ENCODE peak calls at places on chromosomes 6 and 20, in nine cellular contexts. One of them, this sample, is unnamed.

GRCh38 chr20:35887393-35888064 is 66.8 kb downstream of the SCAND1 start:
- DNase-seq in RWPE1: no peak
- DNase-seq in AG04450: no peak
- DNase-seq in cardiac muscle cell: no peak
- DNase-seq in B cell: no peak
- DNase-seq in fibroblast of lung: no peak
- DNase-seq in heart left ventricle: no peak
- DNase-seq in Peyer's patch: no peak
- DNase-seq in AG04449: no peak
- DNase-seq in this sample: no peak

GRCh38 chr6:170279977-170280688 is 10.7 kb downstream of the DLL1 start:
- DNase-seq in RWPE1: no peak
- DNase-seq in AG04450: no peak
- DNase-seq in fibroblast of lung: no peak
- DNase-seq in B cell: peak; percentile 58
- DNase-seq in AG04449: no peak
- DNase-seq in heart left ventricle: peak; percentile 81
- DNase-seq in cardiac muscle cell: peak; percentile 33
- DNase-seq in Peyer's patch: peak; percentile 60
- DNase-seq in this sample: peak; percentile 76

GRCh38 chr6:38570750-38571149 is 69.0 kb downstream of the BTBD9 start:
- DNase-seq in AG04450: no peak
- DNase-seq in heart left ventricle: no peak
- DNase-seq in Peyer's patch: no peak
- DNase-seq in AG04449: no peak
- DNase-seq in B cell: no peak
- DNase-seq in fibroblast of lung: no peak
- DNase-seq in cardiac muscle cell: peak; percentile 33
- DNase-seq in RWPE1: no peak
- DNase-seq in this sample: no peak

GRCh38 chr6:170516783-170517616 is 36.1 kb downstream of the PSMB1 start:
- DNase-seq in B cell: peak; percentile 33
- DNase-seq in Peyer's patch: peak; percentile 42
- DNase-seq in AG04450: peak; percentile 52
- DNase-seq in RWPE1: peak; percentile 26
- DNase-seq in heart left ventricle: no peak
- DNase-seq in AG04449: peak; percentile 31
- DNase-seq in fibroblast of lung: peak; percentile 73
- DNase-seq in cardiac muscle cell: peak; percentile 83
- DNase-seq in this sample: no peak

GRCh38 chr6:70668499-70668812 is 773 bp downstream of the SMAP1 start:
- DNase-seq in AG04450: no peak
- DNase-seq in fibroblast of lung: peak; percentile 24
- DNase-seq in AG04449: no peak
- DNase-seq in Peyer's patch: no peak
- DNase-seq in heart left ventricle: no peak
- DNase-seq in B cell: no peak
- DNase-seq in cardiac muscle cell: no peak
- DNase-seq in RWPE1: peak; percentile 35
- DNase-seq in this sample: no peak

GRCh38 chr20:62253398-62253797 is 15.1 kb downstream of the OSBPL2 start:
- DNase-seq in RWPE1: no peak
- DNase-seq in AG04450: no peak
- DNase-seq in cardiac muscle cell: no peak
- DNase-seq in heart left ventricle: no peak
- DNase-seq in B cell: no peak
- DNase-seq in fibroblast of lung: no peak
- DNase-seq in Peyer's patch: no peak
- DNase-seq in AG04449: no peak
- DNase-seq in this sample: no peak

GRCh38 chr6:168039301-168039700 is 39.7 kb downstream of the FRMD1 start:
- DNase-seq in fibroblast of lung: no peak
- DNase-seq in Peyer's patch: no peak
- DNase-seq in RWPE1: no peak
- DNase-seq in AG04449: no peak
- DNase-seq in B cell: no peak
- DNase-seq in AG04450: no peak
- DNase-seq in heart left ventricle: no peak
- DNase-seq in cardiac muscle cell: no peak
- DNase-seq in this sample: no peak

GRCh38 chr6:95364016-95364604 is 213.2 kb upstream of the MANEA start:
- DNase-seq in Peyer's patch: no peak
- DNase-seq in B cell: peak; percentile 6
- DNase-seq in RWPE1: peak; percentile 26
- DNase-seq in AG04450: no peak
- DNase-seq in cardiac muscle cell: peak; percentile 14
- DNase-seq in fibroblast of lung: peak; percentile 2
- DNase-seq in AG04449: no peak
- DNase-seq in heart left ventricle: no peak
- DNase-seq in this sample: no peak

GRCh38 chr20:62924567-62925419 is 1.5 kb downstream of the DIDO1 start:
- DNase-seq in Peyer's patch: no peak
- DNase-seq in fibroblast of lung: peak; percentile 55
- DNase-seq in B cell: no peak
- DNase-seq in cardiac muscle cell: peak; percentile 39
- DNase-seq in RWPE1: peak; percentile 76
- DNase-seq in AG04449: no peak
- DNase-seq in AG04450: no peak
- DNase-seq in heart left ventricle: no peak
- DNase-seq in this sample: no peak

GRCh38 chr6:167993169-167993568 is 4.3 kb upstream of the KIF25 start:
- DNase-seq in AG04449: no peak
- DNase-seq in cardiac muscle cell: peak; percentile 23
- DNase-seq in heart left ventricle: peak; percentile 79
- DNase-seq in AG04450: no peak
- DNase-seq in Peyer's patch: no peak
- DNase-seq in fibroblast of lung: no peak
- DNase-seq in RWPE1: no peak
- DNase-seq in B cell: no peak
- DNase-seq in this sample: peak; percentile 71

GRCh38 chr6:163863565-163863964 is 449.0 kb downstream of the QKI start:
- DNase-seq in AG04450: no peak
- DNase-seq in fibroblast of lung: no peak
- DNase-seq in B cell: no peak
- DNase-seq in heart left ventricle: no peak
- DNase-seq in cardiac muscle cell: no peak
- DNase-seq in RWPE1: no peak
- DNase-seq in AG04449: no peak
- DNase-seq in Peyer's patch: no peak
- DNase-seq in this sample: no peak

GRCh38 chr6:25788305-25788922 is 33.9 kb downstream of the SLC17A4 start:
- DNase-seq in RWPE1: peak; percentile 33
- DNase-seq in B cell: peak; percentile 7
- DNase-seq in heart left ventricle: no peak
- DNase-seq in Peyer's patch: peak; percentile 46
- DNase-seq in AG04450: peak; percentile 13
- DNase-seq in AG04449: peak; percentile 7
- DNase-seq in cardiac muscle cell: peak; percentile 75
- DNase-seq in fibroblast of lung: peak; percentile 10
- DNase-seq in this sample: no peak

GRCh38 chr6:121309768-121310473 is 24.4 kb downstream of the TBC1D32 start:
- DNase-seq in B cell: no peak
- DNase-seq in AG04449: peak; percentile 59
- DNase-seq in cardiac muscle cell: peak; percentile 77
- DNase-seq in Peyer's patch: no peak
- DNase-seq in fibroblast of lung: peak; percentile 76
- DNase-seq in heart left ventricle: no peak
- DNase-seq in AG04450: peak; percentile 26
- DNase-seq in RWPE1: peak; percentile 27
- DNase-seq in this sample: no peak

GRCh38 chr6:85041376-85041775 is 277.0 kb upstream of the TBX18 start:
- DNase-seq in AG04449: no peak
- DNase-seq in B cell: no peak
- DNase-seq in cardiac muscle cell: peak; percentile 28
- DNase-seq in Peyer's patch: no peak
- DNase-seq in AG04450: no peak
- DNase-seq in heart left ventricle: no peak
- DNase-seq in fibroblast of lung: no peak
- DNase-seq in RWPE1: no peak
- DNase-seq in this sample: no peak

GRCh38 chr6:139240161-139241010 is 51.4 kb downstream of the TXLNB start:
- DNase-seq in AG04449: peak; percentile 78
- DNase-seq in AG04450: peak; percentile 89
- DNase-seq in B cell: no peak
- DNase-seq in RWPE1: no peak
- DNase-seq in fibroblast of lung: peak; percentile 90
- DNase-seq in Peyer's patch: no peak
- DNase-seq in cardiac muscle cell: peak; percentile 76
- DNase-seq in heart left ventricle: no peak
- DNase-seq in this sample: no peak

GRCh38 chr6:26141378-26141901 is 54.2 kb downstream of the HFE start:
- DNase-seq in AG04449: no peak
- DNase-seq in fibroblast of lung: no peak
- DNase-seq in heart left ventricle: no peak
- DNase-seq in RWPE1: no peak
- DNase-seq in Peyer's patch: no peak
- DNase-seq in AG04450: no peak
- DNase-seq in B cell: no peak
- DNase-seq in cardiac muscle cell: peak; percentile 33
- DNase-seq in this sample: no peak

GRCh38 chr6:9848094-9848493 is 566.8 kb downstream of the TFAP2A start:
- DNase-seq in cardiac muscle cell: no peak
- DNase-seq in RWPE1: peak; percentile 36
- DNase-seq in AG04450: no peak
- DNase-seq in fibroblast of lung: no peak
- DNase-seq in heart left ventricle: no peak
- DNase-seq in AG04449: no peak
- DNase-seq in Peyer's patch: no peak
- DNase-seq in B cell: no peak
- DNase-seq in this sample: no peak

GRCh38 chr20:33773412-33774089 is 37.6 kb upstream of the CHMP4B start:
- DNase-seq in Peyer's patch: no peak
- DNase-seq in AG04450: no peak
- DNase-seq in heart left ventricle: no peak
- DNase-seq in fibroblast of lung: no peak
- DNase-seq in B cell: peak; percentile 58
- DNase-seq in RWPE1: no peak
- DNase-seq in cardiac muscle cell: no peak
- DNase-seq in AG04449: no peak
- DNase-seq in this sample: no peak

DNA sequence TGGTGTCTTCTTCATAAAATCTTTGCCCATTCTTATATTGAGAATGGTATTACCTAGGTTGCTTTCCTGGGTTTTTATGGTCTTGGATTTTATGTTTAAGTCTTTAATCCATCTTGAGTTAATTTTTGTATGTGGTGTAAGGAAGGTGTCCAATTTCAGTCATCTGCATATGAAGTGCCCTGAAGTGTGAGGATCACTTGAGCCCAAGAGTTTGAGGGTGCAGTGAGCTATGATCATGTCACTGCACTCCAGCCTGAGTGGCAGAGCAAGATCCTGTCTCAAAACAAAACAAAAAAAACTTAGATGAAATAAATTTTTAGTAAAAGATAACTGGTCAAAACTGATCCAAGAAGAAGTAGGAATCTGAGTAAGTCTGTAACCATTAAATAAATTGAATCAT is 215.4 kb downstream of the TBC1D7 start:
- DNase-seq in cardiac muscle cell: no peak
- DNase-seq in Peyer's patch: no peak
- DNase-seq in fibroblast of lung: no peak
- DNase-seq in AG04450: no peak
- DNase-seq in heart left ventricle: no peak
- DNase-seq in AG04449: no peak
- DNase-seq in B cell: no peak
- DNase-seq in RWPE1: no peak
- DNase-seq in this sample: no peak
- TF ChIP-seq CTCF in cardiac muscle cell: no peak
- TF ChIP-seq CTCF in Peyer's patch: no peak
- TF ChIP-seq CTCF in fibroblast of lung: no peak
- TF ChIP-seq CTCF in AG04450: no peak
- TF ChIP-seq CTCF in heart left ventricle: no peak
- TF ChIP-seq CTCF in AG04449: no peak
- TF ChIP-seq CTCF in B cell: no peak
- TF ChIP-seq CTCF in RWPE1: no peak
- TF ChIP-seq CTCF in this sample: no peak

GRCh38 chr6:73580247-73581149 is 59.7 kb upstream of the EEF1A1 start:
- DNase-seq in heart left ventricle: peak; percentile 83
- DNase-seq in AG04449: peak; percentile 92
- DNase-seq in fibroblast of lung: peak; percentile 98
- DNase-seq in RWPE1: peak; percentile 86
- DNase-seq in cardiac muscle cell: peak; percentile 97
- DNase-seq in Peyer's patch: peak; percentile 63
- DNase-seq in B cell: peak; percentile 55
- DNase-seq in AG04450: peak; percentile 94
- DNase-seq in this sample: peak; percentile 86
- TF ChIP-seq CTCF in heart left ventricle: peak; percentile 56
- TF ChIP-seq CTCF in AG04449: peak; percentile 50
- TF ChIP-seq CTCF in fibroblast of lung: peak; percentile 28
- TF ChIP-seq CTCF in RWPE1: peak; percentile 54
- TF ChIP-seq CTCF in cardiac muscle cell: peak; percentile 54
- TF ChIP-seq CTCF in Peyer's patch: peak; percentile 32
- TF ChIP-seq CTCF in B cell: peak; percentile 24
- TF ChIP-seq CTCF in AG04450: peak; percentile 54
- TF ChIP-seq CTCF in this sample: peak; percentile 32

GRCh38 chr6:142462260-142462659 is 160.5 kb downstream of the ADGRG6 start:
- DNase-seq in fibroblast of lung: no peak
- DNase-seq in B cell: no peak
- DNase-seq in cardiac muscle cell: no peak
- DNase-seq in Peyer's patch: no peak
- DNase-seq in AG04450: no peak
- DNase-seq in AG04449: no peak
- DNase-seq in heart left ventricle: no peak
- DNase-seq in RWPE1: no peak
- DNase-seq in this sample: no peak
- TF ChIP-seq CTCF in fibroblast of lung: no peak
- TF ChIP-seq CTCF in B cell: no peak
- TF ChIP-seq CTCF in cardiac muscle cell: peak; percentile 12
- TF ChIP-seq CTCF in Peyer's patch: no peak
- TF ChIP-seq CTCF in AG04450: no peak
- TF ChIP-seq CTCF in AG04449: no peak
- TF ChIP-seq CTCF in heart left ventricle: no peak
- TF ChIP-seq CTCF in RWPE1: no peak
- TF ChIP-seq CTCF in this sample: no peak

DNA sequence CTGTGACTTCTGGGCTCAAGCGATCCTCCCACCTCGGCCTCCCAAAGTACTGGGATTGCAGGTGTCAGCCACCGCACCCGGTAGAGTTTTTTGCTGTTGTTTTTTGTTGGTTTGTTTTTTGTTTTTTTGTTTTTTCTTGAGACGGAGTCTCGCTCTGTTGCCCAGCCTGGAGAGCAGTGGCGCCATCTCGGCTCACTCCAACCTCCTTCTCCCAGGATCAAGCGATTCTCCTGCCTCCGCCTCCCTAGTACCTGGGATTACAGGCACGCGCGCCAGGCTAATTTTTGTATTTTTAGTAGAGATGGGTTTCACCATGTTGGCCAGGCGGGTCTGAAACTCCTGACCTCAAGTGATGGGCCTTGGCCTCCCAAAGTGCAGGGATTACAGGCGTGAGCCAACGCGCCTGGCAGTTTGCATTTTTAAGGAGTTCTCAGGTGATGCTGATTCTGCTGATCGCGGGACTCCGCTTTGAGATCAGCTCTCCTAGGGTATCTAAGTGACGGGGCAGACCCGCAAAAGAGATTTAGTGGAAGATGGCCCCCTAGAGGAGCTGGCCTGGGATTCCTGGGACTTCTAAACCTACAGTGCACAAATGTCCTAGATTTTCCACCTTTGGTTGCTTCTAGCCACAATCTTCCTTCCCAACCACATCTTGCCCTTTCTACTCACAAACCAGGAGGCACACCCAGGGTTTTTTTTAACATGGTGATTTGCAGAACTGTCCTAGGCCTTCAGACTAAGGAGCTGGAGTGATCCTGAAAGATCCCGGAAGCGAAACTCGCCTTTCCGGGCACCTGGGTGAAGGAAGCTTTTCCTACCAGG is 45.2 kb downstream of the DPPA5 start:
- DNase-seq in fibroblast of lung: peak; percentile 27
- DNase-seq in AG04449: no peak
- DNase-seq in cardiac muscle cell: peak; percentile 40
- DNase-seq in B cell: no peak
- DNase-seq in heart left ventricle: no peak
- DNase-seq in RWPE1: peak; percentile 61
- DNase-seq in Peyer's patch: no peak
- DNase-seq in AG04450: no peak
- DNase-seq in this sample: no peak
- TF ChIP-seq CTCF in fibroblast of lung: peak; percentile 10
- TF ChIP-seq CTCF in AG04449: peak; percentile 19
- TF ChIP-seq CTCF in cardiac muscle cell: peak; percentile 40
- TF ChIP-seq CTCF in B cell: no peak
- TF ChIP-seq CTCF in heart left ventricle: no peak
- TF ChIP-seq CTCF in RWPE1: no peak
- TF ChIP-seq CTCF in Peyer's patch: no peak
- TF ChIP-seq CTCF in AG04450: peak; percentile 46
- TF ChIP-seq CTCF in this sample: no peak